ENCODE peak calls at places on chromosome 1, in five cellular contexts. X, V, J, O and D are unnamed samples.

GRCh38 chr1:54952950-54953718 is 27.3 kb upstream of the TMEM61 start:
- DNase-seq in X (no peak), V (no peak), J (no peak), O (no peak), D (no peak)

GRCh38 chr1:40020447-40021085 is 20.0 kb upstream of the CAP1 start:
- DNase-seq in X (no peak), V (no peak), J (no peak), O (no peak), D (no peak)

GRCh38 chr1:14600405-14601150 is 2.1 kb downstream of the KAZN start:
- DNase-seq in X (no peak), V (no peak), J (no peak), O (no peak), D (no peak)

GRCh38 chr1:179190861-179191260 is 38.6 kb downstream of the ABL2 start:
- DNase-seq in X (no peak), V (no peak), J (no peak), O (no peak), D (no peak)

GRCh38 chr1:79005945-79006344 is 585 bp downstream of the ADGRL4 start:
- DNase-seq in X (no peak), V (no peak), J (no peak), O (no peak), D (no peak)

GRCh38 chr1:152244576-152244975 is 20.6 kb upstream of the HRNR start:
- DNase-seq in X (no peak), V (peak; percentile 39), J (no peak), O (no peak), D (no peak)

GRCh38 chr1:196677781-196678509 is 26.1 kb downstream of the CFH start:
- DNase-seq in X (no peak), V (no peak), J (no peak), O (no peak), D (no peak)

GRCh38 chr1:230280906-230281413 is 145.2 kb downstream of the PGBD5 start:
- DNase-seq in X (no peak), V (no peak), J (no peak), O (peak; percentile 33), D (no peak)

GRCh38 chr1:201947697-201948008 is 1.3 kb upstream of the LMOD1 start:
- DNase-seq in X (no peak), V (no peak), J (no peak), O (no peak), D (no peak)

GRCh38 chr1:45552309-45552708 is 1.7 kb downstream of the AKR1A1 start:
- DNase-seq in X (no peak), V (no peak), J (no peak), O (no peak), D (no peak)

GRCh38 chr1:13801711-13802486 is 101.9 kb downstream of the PRDM2 start:
- DNase-seq in X (no peak), V (no peak), J (no peak), O (no peak), D (no peak)

GRCh38 chr1:201495447-201496295 is 11.3 kb downstream of the CSRP1 start:
- DNase-seq in X (no peak), V (no peak), J (no peak), O (peak; percentile 92), D (no peak)

GRCh38 chr1:206836111-206836510 is 29.3 kb upstream of the IL20 start:
- DNase-seq in X (no peak), V (no peak), J (no peak), O (no peak), D (no peak)

GRCh38 chr1:234899041-234899787 is 229.4 kb downstream of the TOMM20 start:
- DNase-seq in X (no peak), V (no peak), J (no peak), O (no peak), D (no peak)